ENCODE peak calls at places on chromosomes 1 and 21, in four cellular contexts. P is H9, Q is neural crest cell, L is natural killer cell. O is an unnamed sample.

GRCh38 chr1:153776352-153776751 is 1.1 kb downstream of the SLC27A3 start:
- DNase-seq in P (no peak), Q (no peak), L (no peak), O (no peak)

GRCh38 chr1:245969274-245969673 is 537.8 kb downstream of the SMYD3 start:
- DNase-seq in P (no peak), Q (no peak), L (no peak), O (no peak)

GRCh38 chr1:39331647-39332046 is 127.2 kb downstream of the MACF1 start:
- DNase-seq in P (no peak), Q (no peak), L (no peak), O (no peak)

GRCh38 chr1:12480031-12480430 is 138.0 kb downstream of the DHRS3 start:
- DNase-seq in P (no peak), Q (no peak), L (no peak), O (no peak)

GRCh38 chr1:192516776-192517297 is 58.7 kb upstream of the RGS1 start:
- DNase-seq in P (no peak), Q (no peak), L (peak), O (no peak)

GRCh38 chr1:61104213-61104612 is 21.9 kb downstream of the NFIA start:
- DNase-seq in P (no peak), Q (no peak), L (no peak), O (no peak)

GRCh38 chr1:154767315-154768240 is 102.5 kb downstream of the KCNN3 start:
- DNase-seq in P (no peak), Q (no peak), L (no peak), O (no peak)

GRCh38 chr1:15081088-15081487 is 72.5 kb upstream of the TMEM51 start:
- DNase-seq in P (no peak), Q (no peak), L (no peak), O (no peak)

GRCh38 chr1:174158767-174159252 is 510 bp upstream of the RABGAP1L start:
- DNase-seq in P (no peak), Q (no peak), L (no peak), O (no peak)

GRCh38 chr1:231872461-231872910 is 245.9 kb downstream of the DISC1 start:
- DNase-seq in P (no peak), Q (no peak), L (no peak), O (no peak)

GRCh38 chr1:25568090-25568833 is 24.9 kb downstream of the LDLRAP1 start:
- DNase-seq in P (peak), Q (no peak), L (no peak), O (peak)

GRCh38 chr1:155051777-155052398 is 772 bp downstream of the ADAM15 start:
- DNase-seq in P (no peak), Q (no peak), L (peak), O (no peak)

GRCh38 chr1:221166559-221167318 is 287.5 kb downstream of the HLX start:
- DNase-seq in P (no peak), Q (no peak), L (no peak), O (no peak)

GRCh38 chr1:231020139-231020601 is 19.9 kb downstream of the FAM89A start:
- DNase-seq in P (no peak), Q (no peak), L (no peak), O (no peak)

GRCh38 chr1:43444151-43444826 is 9.4 kb downstream of the HYI start:
- DNase-seq in P (peak), Q (no peak), L (no peak), O (peak)

GRCh38 chr1:165828581-165829329 is 1.3 kb downstream of the UCK2 start:
- DNase-seq in P (peak), Q (peak), L (no peak), O (peak)

GRCh38 chr21:16377120-16377658 is 647.4 kb downstream of the USP25 start:
- DNase-seq in P (no peak), Q (no peak), L (no peak), O (no peak)

GRCh38 chr21:39852726-39853510 is 14.3 kb upstream of the PCP4 start:
- DNase-seq in P (no peak), Q (no peak), L (no peak), O (no peak)

GRCh38 chr1:192506741-192507155 is 68.8 kb upstream of the RGS1 start:
- DNase-seq in P (no peak), Q (no peak), L (no peak), O (no peak)

GRCh38 chr1:182563095-182563494 is 26.0 kb downstream of the RNASEL start:
- DNase-seq in P (no peak), Q (no peak), L (no peak), O (no peak)

GRCh38 chr1:7560128-7560527 is 211.0 kb upstream of the VAMP3 start:
- DNase-seq in P (no peak), Q (no peak), L (no peak), O (peak)

GRCh38 chr21:26067836-26068401 is 102.7 kb downstream of the APP start:
- DNase-seq in P (no peak), Q (no peak), L (no peak), O (no peak)

GRCh38 chr1:207883104-207883651 is 27.7 kb downstream of the CD34 start:
- DNase-seq in P (no peak), Q (no peak), L (no peak), O (no peak)

GRCh38 chr1:55670331-55671082 is 455.3 kb upstream of the USP24 start:
- DNase-seq in P (no peak), Q (no peak), L (no peak), O (no peak)
- TF ChIP-seq CTCF in P (no peak), Q (no peak), L (no peak), O (no peak)

GRCh38 chr21:42010507-42011493 is 640 bp upstream of the ZBTB21 start:
- DNase-seq in P (peak), Q (no peak), L (peak), O (peak)

GRCh38 chr21:42006765-42007164 is 3.4 kb downstream of the ZBTB21 start:
- DNase-seq in P (no peak), Q (no peak), L (no peak), O (no peak)

GRCh38 chr21:42009831-42010506 is at the start of gene ZBTB21:
- DNase-seq in P (peak), Q (peak), L (peak), O (peak)

GRCh38 chr21:42007541-42007940 is 2.6 kb downstream of the ZBTB21 start:
- DNase-seq in P (no peak), Q (no peak), L (no peak), O (no peak)

DNA sequence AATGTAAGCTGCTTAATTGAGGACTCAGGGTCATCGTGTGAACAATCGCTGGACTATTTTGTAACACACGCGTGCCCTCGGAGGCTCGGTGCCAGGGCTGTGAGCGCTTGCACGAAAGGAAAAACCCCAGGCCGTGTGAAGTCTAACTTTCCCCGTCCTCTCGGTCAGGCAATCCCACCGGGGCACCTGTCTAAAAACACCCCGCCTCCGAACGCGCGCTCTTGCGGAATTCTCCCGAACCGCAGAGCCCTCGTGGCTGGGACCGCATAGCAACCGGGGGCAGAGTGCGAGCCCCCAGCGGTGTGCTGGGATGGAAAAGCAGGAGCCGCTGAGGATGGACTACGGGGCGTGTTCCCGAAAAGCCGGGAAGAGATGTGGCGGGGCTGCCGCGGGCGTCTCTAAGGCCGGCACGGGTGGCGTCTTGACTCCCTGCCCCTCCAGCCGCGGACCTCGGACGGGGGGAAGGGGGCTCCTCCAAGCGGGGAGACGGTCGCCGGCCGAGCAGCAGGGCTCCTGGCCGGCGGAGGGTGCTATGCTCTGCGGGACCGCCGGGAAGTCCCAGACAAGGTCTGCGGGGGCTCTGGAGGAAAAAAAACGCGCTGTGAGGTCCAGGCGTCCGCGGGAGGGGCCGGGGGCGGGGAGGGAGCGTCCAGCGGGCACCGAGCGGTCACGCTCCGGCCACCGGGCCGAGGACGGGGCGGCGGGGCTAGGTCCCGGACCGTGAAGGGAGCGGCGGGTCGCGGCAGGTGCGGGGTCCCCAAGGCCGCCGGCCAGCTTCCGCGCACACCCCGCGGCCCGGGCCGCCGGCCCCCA is 936 bp downstream of the ZBTB21 start:
- DNase-seq in P (peak), Q (peak), L (peak), O (peak)
- TF ChIP-seq CTCF in P (peak), Q (peak), L (no peak), O (no peak)

GRCh38 chr1:202798792-202799331 is 9.4 kb downstream of the KDM5B start:
- DNase-seq in P (no peak), Q (no peak), L (no peak), O (no peak)

GRCh38 chr1:202801169-202801568 is 7.1 kb downstream of the KDM5B start:
- DNase-seq in P (no peak), Q (no peak), L (no peak), O (no peak)

GRCh38 chr1:202802034-202802433 is 6.2 kb downstream of the KDM5B start:
- DNase-seq in P (no peak), Q (no peak), L (no peak), O (no peak)

GRCh38 chr1:202798260-202798659 is 10.0 kb downstream of the KDM5B start:
- DNase-seq in P (no peak), Q (no peak), L (no peak), O (no peak)

DNA sequence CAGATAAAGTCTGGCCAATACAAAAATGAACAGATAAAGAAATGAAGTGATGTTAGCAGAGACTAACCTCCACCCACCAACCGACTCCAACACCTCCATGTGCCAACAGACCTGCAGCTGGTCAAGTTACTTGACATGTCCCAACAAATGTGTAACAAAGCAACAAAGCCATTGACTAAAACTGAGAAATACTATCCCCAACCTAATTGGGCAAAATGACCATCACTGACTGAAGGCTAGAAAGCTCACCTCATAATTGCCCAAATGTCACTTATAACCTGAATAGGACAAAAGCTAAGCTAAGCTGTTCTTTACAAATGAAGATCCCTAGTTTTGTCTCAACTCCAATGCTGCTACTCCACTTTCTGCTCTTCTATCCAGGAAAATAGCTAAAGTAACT is 7.5 kb downstream of the KDM5B start:
- DNase-seq in P (no peak), Q (no peak), L (no peak), O (no peak)
- TF ChIP-seq CTCF in P (no peak), Q (no peak), L (no peak), O (no peak)

DNA sequence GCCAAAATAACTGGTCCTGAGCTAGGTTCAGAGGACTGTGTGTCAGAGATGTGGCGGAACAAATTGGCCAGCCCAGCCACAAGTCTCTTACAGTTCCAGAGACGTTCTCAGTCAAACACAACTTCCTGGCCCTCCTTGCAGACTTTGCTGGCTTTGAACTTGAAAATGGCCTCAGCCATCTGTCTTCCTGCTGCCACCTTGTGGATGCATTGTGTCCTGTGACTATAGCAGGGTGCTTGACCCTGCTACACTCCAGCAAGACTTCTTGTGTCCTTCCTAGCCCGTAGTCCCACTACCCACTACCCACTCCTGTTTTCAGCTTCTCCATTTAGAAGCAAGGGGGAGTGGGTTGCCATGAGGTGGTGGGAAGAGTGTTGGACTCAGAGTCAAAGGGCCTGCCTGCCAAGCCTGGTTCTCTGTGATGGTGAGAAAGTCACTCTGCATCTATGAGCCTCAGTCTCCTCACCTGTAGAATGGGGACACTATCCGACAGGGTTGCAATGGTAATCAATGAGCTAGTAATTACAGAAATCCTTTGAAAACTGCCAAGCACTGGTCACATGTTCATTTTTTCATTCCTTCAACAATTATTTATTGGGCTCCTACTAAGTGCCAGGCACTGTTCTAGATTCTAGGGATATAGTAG is 109.9 kb downstream of the IGSF21 start:
- DNase-seq in P (peak), Q (peak), L (no peak), O (no peak)
- TF ChIP-seq CTCF in P (peak), Q (peak), L (no peak), O (peak)